ENCODE peak calls at places on chromosome 21, in five cellular contexts. X, Y, B, E and L are unnamed samples.

GRCh38 chr21:42921912-42922311 is 3.5 kb downstream of the ERVH48-1 start:
- DNase-seq in X (no peak), Y (no peak), B (no peak), E (no peak), L (no peak)

GRCh38 chr21:43603230-43603626 is 56.1 kb downstream of the HSF2BP start:
- DNase-seq in X (no peak), Y (no peak), B (no peak), E (no peak), L (no peak)

GRCh38 chr21:34510148-34511142 is 1.6 kb downstream of the KCNE1 start:
- DNase-seq in X (peak), Y (peak), B (peak), E (peak), L (no peak)

GRCh38 chr21:25639922-25640670 is 1.0 kb downstream of the JAM2 start:
- DNase-seq in X (peak), Y (peak), B (no peak), E (no peak), L (no peak)

GRCh38 chr21:29701676-29702075 is 238.1 kb downstream of the GRIK1 start:
- DNase-seq in X (no peak), Y (no peak), B (no peak), E (no peak), L (no peak)

GRCh38 chr21:43191971-43192370 is 23.2 kb downstream of the CRYAA start:
- DNase-seq in X (no peak), Y (no peak), B (no peak), E (no peak), L (no peak)

GRCh38 chr21:15853126-15853525 is 123.3 kb downstream of the USP25 start:
- DNase-seq in X (no peak), Y (no peak), B (no peak), E (no peak), L (no peak)

GRCh38 chr21:20647603-20648002 is 350.6 kb upstream of the NCAM2 start:
- DNase-seq in X (no peak), Y (no peak), B (no peak), E (no peak), L (no peak)

GRCh38 chr21:25350056-25350455 is 257.2 kb downstream of the MRPL39 start:
- DNase-seq in X (no peak), Y (no peak), B (peak), E (no peak), L (no peak)

GRCh38 chr21:40381111-40381510 is 465.8 kb downstream of the DSCAM start:
- DNase-seq in X (no peak), Y (no peak), B (no peak), E (no peak), L (no peak)

GRCh38 chr21:31213787-31214186 is 130.3 kb downstream of the TIAM1 start:
- DNase-seq in X (no peak), Y (no peak), B (no peak), E (no peak), L (no peak)

GRCh38 chr21:31564439-31564838 is 95.1 kb upstream of the SOD1 start:
- DNase-seq in X (no peak), Y (no peak), B (no peak), E (no peak), L (no peak)

GRCh38 chr21:37496972-37497371 is 130.4 kb downstream of the DYRK1A start:
- DNase-seq in X (no peak), Y (no peak), B (no peak), E (no peak), L (no peak)

GRCh38 chr21:43362306-43362927 is 64.5 kb downstream of the SIK1 start:
- DNase-seq in X (no peak), Y (peak), B (peak), E (no peak), L (no peak)

GRCh38 chr21:42493109-42494060 is 2.6 kb downstream of the RSPH1 start:
- DNase-seq in X (no peak), Y (no peak), B (no peak), E (no peak), L (no peak)

GRCh38 chr21:43364851-43365424 is 62.0 kb downstream of the SIK1 start:
- DNase-seq in X (peak), Y (no peak), B (no peak), E (no peak), L (peak)

GRCh38 chr21:42674351-42674940 is 21.0 kb downstream of the PDE9A start:
- DNase-seq in X (peak), Y (peak), B (no peak), E (no peak), L (no peak)

GRCh38 chr21:29232601-29233541 is 65.9 kb upstream of the BACH1 start:
- DNase-seq in X (no peak), Y (no peak), B (no peak), E (no peak), L (no peak)

GRCh38 chr21:41603476-41603875 is 95.5 kb upstream of the TMPRSS2 start:
- DNase-seq in X (no peak), Y (no peak), B (no peak), E (no peak), L (no peak)

GRCh38 chr21:34996304-34997081 is 52.6 kb downstream of the RUNX1 start:
- DNase-seq in X (no peak), Y (no peak), B (peak), E (no peak), L (no peak)